ENCODE peak calls at places on chromosomes 4 and X, in six cellular contexts. S is lung; U is CD8-positive, alpha-beta memory T cell; P is aorta; A is caudate nucleus; H is brain microvascular endothelial cell. V is an unnamed sample.

GRCh38 chr4:93770201-93770600 is 58.4 kb upstream of the ATOH1 start:
- DNase-seq in S (no peak), U (no peak), P (no peak), A (no peak), H (no peak), V (no peak)

GRCh38 chrX:154822029-154822428 is 12.4 kb downstream of the SMIM9 start:
- DNase-seq in S (no peak), U (no peak), P (no peak), A (no peak), H (no peak), V (no peak)

GRCh38 chrX:130171446-130172126 is at the start of gene RAB33A:
- DNase-seq in S (no peak), U (peak; percentile 46), P (no peak), A (peak; percentile 65), H (no peak), V (no peak)

GRCh38 chr4:161279095-161279494 is 884.7 kb downstream of the FSTL5 start:
- DNase-seq in S (no peak), U (no peak), P (no peak), A (no peak), H (no peak), V (no peak)

GRCh38 chrX:52983526-52983925 is 25.2 kb upstream of the FAM156A start:
- DNase-seq in S (no peak), U (no peak), P (no peak), A (no peak), H (no peak), V (no peak)

GRCh38 chr4:105280338-105280809 is 133.7 kb downstream of the TET2 start:
- DNase-seq in S (no peak), U (no peak), P (no peak), A (no peak), H (peak; percentile 64), V (no peak)

GRCh38 chr4:124019749-124020549 is 623.4 kb downstream of the SPRY1 start:
- DNase-seq in S (no peak), U (no peak), P (no peak), A (no peak), H (peak; percentile 18), V (no peak)

GRCh38 chrX:31093639-31093975 is 21.8 kb upstream of the FTHL17 start:
- DNase-seq in S (no peak), U (no peak), P (no peak), A (no peak), H (no peak), V (no peak)

GRCh38 chr4:39255916-39256315 is 73.6 kb downstream of the WDR19 start:
- DNase-seq in S (no peak), U (no peak), P (no peak), A (no peak), H (no peak), V (no peak)

GRCh38 chr4:87848622-87849351 is 16.0 kb downstream of the MEPE start:
- DNase-seq in S (peak; percentile 51), U (peak; percentile 5), P (no peak), A (peak; percentile 62), H (peak; percentile 71), V (no peak)

GRCh38 chrX:101347859-101348451 is 587 bp downstream of the TIMM8A start:
- DNase-seq in S (no peak), U (no peak), P (no peak), A (peak; percentile 37), H (no peak), V (no peak)

GRCh38 chrX:22538581-22538980 is 265.9 kb downstream of the CBLL2 start:
- DNase-seq in S (no peak), U (no peak), P (no peak), A (no peak), H (no peak), V (no peak)

GRCh38 chrX:39689374-39690104 is 408.2 kb downstream of the BCOR start:
- DNase-seq in S (no peak), U (no peak), P (no peak), A (peak; percentile 27), H (no peak), V (no peak)

GRCh38 chr4:84243685-84244084 is 255.4 kb downstream of the NKX6-1 start:
- DNase-seq in S (no peak), U (no peak), P (no peak), A (no peak), H (no peak), V (no peak)

GRCh38 chrX:35046646-35047231 is 104.1 kb downstream of the FAM47B start:
- DNase-seq in S (no peak), U (no peak), P (no peak), A (no peak), H (no peak), V (no peak)
- H3K27ac ChIP-seq in S (no peak overlapping the region), U (no peak overlapping the region), P (no peak overlapping the region), A (no peak overlapping the region), H (no peak overlapping the region), V (no peak overlapping the region)

DNA sequence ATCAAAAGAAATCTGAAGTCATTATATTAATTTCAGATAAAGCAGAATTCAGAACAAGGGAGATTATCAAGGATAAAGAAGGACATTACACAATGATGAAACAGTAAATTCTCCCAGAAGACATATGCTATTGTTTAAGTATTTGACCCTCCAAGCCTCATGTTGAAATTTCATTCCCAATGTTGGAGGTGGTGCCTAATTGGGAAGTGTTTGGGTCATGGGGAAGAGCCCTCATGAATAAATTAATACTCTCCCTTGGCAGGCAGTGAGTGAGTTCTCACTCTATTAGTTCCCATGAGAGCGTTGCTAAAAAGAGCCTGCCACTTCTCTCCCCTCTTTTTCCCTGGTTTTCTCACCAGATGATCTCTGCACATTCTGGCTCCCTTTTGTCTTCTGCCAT is 249.9 kb upstream of the GRIA3 start:
- DNase-seq in S (no peak), U (no peak), P (no peak), A (no peak), H (no peak), V (no peak)
- H3K27ac ChIP-seq in S (no peak overlapping the region), U (no peak overlapping the region), P (no peak overlapping the region), A (no peak overlapping the region), H (no peak overlapping the region), V (no peak overlapping the region)

DNA sequence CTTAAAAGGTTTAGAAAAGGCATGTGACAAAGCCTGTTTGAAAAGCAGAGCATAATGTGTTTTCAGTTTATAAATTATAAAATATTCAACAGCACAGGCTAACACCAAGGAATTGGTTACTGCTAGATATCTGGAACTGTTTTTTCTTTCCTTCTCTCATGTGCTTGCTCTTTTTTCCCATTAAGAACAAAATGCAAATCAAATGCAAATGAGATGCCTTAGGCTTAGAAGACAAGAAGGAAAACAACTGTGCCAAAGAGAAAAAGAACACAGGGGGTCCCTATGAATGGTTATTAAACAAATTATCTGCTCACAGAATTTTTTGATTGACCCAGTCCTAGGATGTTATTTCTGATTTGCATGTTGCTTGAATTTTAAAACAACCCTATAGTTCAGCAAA is 351.6 kb upstream of the FAM241A start:
- DNase-seq in S (no peak), U (no peak), P (no peak), A (no peak), H (no peak), V (no peak)
- H3K27ac ChIP-seq in S (no peak overlapping the region), U (no peak overlapping the region), P (no peak overlapping the region), A (no peak overlapping the region), H (no peak overlapping the region), V (no peak overlapping the region)

DNA sequence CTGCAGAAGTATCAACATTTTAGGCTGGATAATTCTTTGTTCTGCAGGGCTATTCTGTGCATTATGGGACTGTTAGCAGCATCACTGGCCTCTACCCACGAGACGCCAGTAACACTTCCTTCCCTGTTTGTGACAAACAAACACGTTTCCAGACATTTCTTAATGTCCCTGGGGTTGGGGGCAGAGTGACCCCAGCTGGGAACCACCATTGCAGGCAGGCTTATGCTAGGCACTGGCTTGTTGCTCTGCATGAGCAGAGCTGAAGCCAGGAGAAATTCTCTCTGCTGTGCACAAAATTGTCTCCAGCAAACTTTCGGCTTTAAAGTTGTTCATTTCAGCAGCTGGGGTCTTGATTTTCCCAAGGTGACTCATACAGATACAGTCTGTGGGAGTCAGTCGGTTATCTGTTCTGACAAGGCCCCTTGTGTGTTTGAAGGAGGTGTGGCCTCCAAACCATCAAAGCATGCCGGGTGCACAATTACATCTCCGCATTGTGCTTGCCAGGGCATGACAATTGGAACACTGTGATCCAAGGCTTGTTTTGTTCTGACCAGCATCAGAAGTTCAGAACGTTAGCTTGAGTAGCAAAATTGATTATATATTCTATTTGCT is 156.4 kb upstream of the BOD1L1 start:
- DNase-seq in S (no peak), U (no peak), P (no peak), A (peak; percentile 66), H (peak; percentile 37), V (no peak)
- H3K27ac ChIP-seq in S (no peak overlapping the region), U (no peak overlapping the region), P (no peak overlapping the region), A (peak overlapping the region; percentile 98), H (no peak overlapping the region), V (no peak overlapping the region)

DNA sequence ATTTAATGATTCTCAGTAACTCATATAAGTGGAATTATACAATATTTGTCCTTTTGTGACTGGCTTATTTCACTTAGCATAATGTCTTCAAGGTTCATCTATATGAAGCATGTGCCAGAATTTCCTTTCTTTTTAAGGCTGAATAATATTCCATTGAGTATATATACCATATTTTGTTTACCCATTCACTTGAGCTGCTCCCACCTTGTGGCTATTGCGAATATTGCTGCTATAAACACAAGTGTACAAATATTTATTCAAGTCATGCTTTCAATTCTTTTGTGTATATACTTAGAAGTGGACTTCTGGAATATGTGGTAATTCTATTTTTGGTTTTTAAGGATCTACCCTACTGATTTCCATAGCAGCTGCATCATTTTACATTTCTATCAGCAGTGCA is 219.1 kb downstream of the MID1 start:
- DNase-seq in S (no peak), U (no peak), P (no peak), A (no peak), H (no peak), V (no peak)
- H3K27ac ChIP-seq in S (no peak overlapping the region), U (no peak overlapping the region), P (no peak overlapping the region), A (no peak overlapping the region), H (no peak overlapping the region), V (no peak overlapping the region)

DNA sequence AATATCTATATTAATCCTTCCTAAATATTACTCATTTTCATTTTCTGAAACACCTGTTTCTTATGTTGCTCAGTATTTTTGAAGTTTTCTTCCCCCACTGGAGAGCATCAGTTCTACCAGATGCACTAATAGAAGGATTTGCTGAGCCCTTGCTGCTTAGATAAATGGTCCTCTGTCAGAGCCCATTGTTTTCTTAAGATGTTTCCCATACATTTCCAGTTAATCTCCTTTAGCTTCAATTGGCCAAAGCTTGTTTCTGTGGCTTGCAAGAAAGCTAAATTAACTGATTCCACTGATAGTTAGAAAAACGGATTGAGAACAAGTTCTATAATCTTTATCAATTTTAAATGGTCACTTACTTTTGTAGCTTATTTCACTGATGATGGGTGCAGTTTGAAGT is 1425.5 kb downstream of the PCDH18 start:
- DNase-seq in S (no peak), U (no peak), P (no peak), A (no peak), H (no peak), V (no peak)
- H3K27ac ChIP-seq in S (no peak overlapping the region), U (no peak overlapping the region), P (no peak overlapping the region), A (no peak overlapping the region), H (no peak overlapping the region), V (no peak overlapping the region)

GRCh38 chr4:184427687-184428086 is 46.7 kb downstream of the IRF2 start:
- DNase-seq in S (no peak), U (no peak), P (no peak), A (no peak), H (no peak), V (no peak)
- H3K27ac ChIP-seq in S (no peak overlapping the region), U (no peak overlapping the region), P (no peak overlapping the region), A (no peak overlapping the region), H (no peak overlapping the region), V (peak overlapping the region; percentile 19)

DNA sequence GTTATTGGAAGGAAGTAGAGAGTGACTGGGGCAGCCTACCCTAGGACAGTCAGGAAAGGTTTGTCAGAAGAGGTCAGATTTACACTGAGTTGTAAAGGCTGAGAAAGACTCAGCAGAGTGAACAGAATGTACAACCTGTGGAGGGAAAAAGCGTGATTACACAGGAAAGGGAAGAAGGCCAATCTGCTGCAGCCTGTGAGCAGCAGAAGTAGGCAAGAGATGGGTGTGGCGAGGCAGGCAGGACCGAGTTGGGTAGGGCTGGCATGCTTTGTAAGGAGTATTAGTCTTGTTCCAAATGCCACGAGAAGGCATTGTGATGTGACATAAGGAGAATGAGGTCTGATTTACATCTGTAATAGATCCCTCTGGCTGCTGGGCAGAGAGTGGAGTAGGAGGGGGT is 12.6 kb downstream of the SGMS2 start:
- DNase-seq in S (peak; percentile 48), U (no peak), P (no peak), A (no peak), H (no peak), V (no peak)
- H3K27ac ChIP-seq in S (peak overlapping the region; percentile 86), U (no peak overlapping the region), P (no peak overlapping the region), A (no peak overlapping the region), H (no peak overlapping the region), V (peak overlapping the region; percentile 81)